ENCODE peak calls at places on chromosomes 11 and 22, in ten cellular contexts. W is H9; Z is CD8-positive, alpha-beta T cell; M is upper lobe of left lung; N is AG10803; O is endodermal cell; A is stomach; T is LNCaP clone FGC; I is fibroblast of lung; F is left ventricle myocardium inferior. U is an unnamed sample.

GRCh38 chr22:48057116-48057835 is 1294.8 kb downstream of the TBC1D22A start:
- DNase-seq in W (no peak), Z (no peak), M (no peak), N (no peak), O (peak), A (no peak), T (no peak), I (no peak), F (no peak), U (no peak)

GRCh38 chr11:128757886-128758612 is 64.2 kb downstream of the FLI1 start:
- DNase-seq in W (no peak), Z (no peak), M (no peak), N (no peak), O (no peak), A (no peak), T (no peak), I (no peak), F (no peak), U (no peak)

GRCh38 chr11:71251761-71252433 is 480 bp downstream of the SHANK2 start:
- DNase-seq in W (peak), Z (no peak), M (peak), N (no peak), O (peak), A (peak), T (no peak), I (no peak), F (no peak), U (peak)

GRCh38 chr11:65362966-65363365 is 8.4 kb downstream of the TIGD3 start:
- DNase-seq in W (no peak), Z (no peak), M (no peak), N (no peak), O (no peak), A (no peak), T (no peak), I (no peak), F (no peak), U (no peak)

GRCh38 chr22:47605441-47605840 is 843.0 kb downstream of the TBC1D22A start:
- DNase-seq in W (no peak), Z (no peak), M (no peak), N (no peak), O (peak), A (peak), T (peak), I (no peak), F (no peak), U (no peak)

GRCh38 chr11:34149786-34150185 is 44.4 kb downstream of the NAT10 start:
- DNase-seq in W (peak), Z (no peak), M (no peak), N (peak), O (peak), A (no peak), T (no peak), I (no peak), F (no peak), U (no peak)

GRCh38 chr11:127205688-127206217 is 205.2 kb upstream of the KIRREL3 start:
- DNase-seq in W (no peak), Z (no peak), M (no peak), N (no peak), O (no peak), A (no peak), T (no peak), I (no peak), F (no peak), U (no peak)

GRCh38 chr11:9206496-9206895 is 58.7 kb downstream of the DENND5A start:
- DNase-seq in W (no peak), Z (no peak), M (no peak), N (peak), O (no peak), A (no peak), T (no peak), I (peak), F (no peak), U (no peak)

GRCh38 chr22:37498289-37498909 is 12.2 kb upstream of the MFNG start:
- DNase-seq in W (peak), Z (peak), M (peak), N (no peak), O (peak), A (peak), T (no peak), I (no peak), F (no peak), U (peak)

GRCh38 chr11:100404907-100405306 is 282.2 kb upstream of the ARHGAP42 start:
- DNase-seq in W (peak), Z (no peak), M (no peak), N (no peak), O (peak), A (no peak), T (no peak), I (no peak), F (no peak), U (no peak)

GRCh38 chr22:42856179-42856864 is 751 bp downstream of the ARFGAP3 start:
- DNase-seq in W (no peak), Z (peak), M (peak), N (peak), O (no peak), A (peak), T (no peak), I (peak), F (peak), U (peak)

GRCh38 chr11:111299111-111300026 is 1.0 kb downstream of the POU2AF3 start:
- DNase-seq in W (peak), Z (no peak), M (peak), N (peak), O (peak), A (peak), T (no peak), I (peak), F (peak), U (peak)

GRCh38 chr22:44330727-44331660 is 18.2 kb upstream of the SHISAL1 start:
- DNase-seq in W (peak), Z (no peak), M (no peak), N (no peak), O (peak), A (no peak), T (no peak), I (no peak), F (no peak), U (no peak)

GRCh38 chr11:75031224-75031753 is 42.6 kb downstream of the NEU3 start:
- DNase-seq in W (peak), Z (no peak), M (peak), N (peak), O (no peak), A (no peak), T (no peak), I (peak), F (no peak), U (no peak)

GRCh38 chr22:31080164-31080847 is 812 bp upstream of the SMTN start:
- DNase-seq in W (no peak), Z (no peak), M (no peak), N (no peak), O (no peak), A (no peak), T (no peak), I (no peak), F (no peak), U (no peak)

GRCh38 chr11:112173152-112173551 is 2.2 kb upstream of the BCO2 start:
- DNase-seq in W (no peak), Z (no peak), M (peak), N (peak), O (no peak), A (no peak), T (no peak), I (no peak), F (no peak), U (no peak)

GRCh38 chr22:19800306-19800705 is 39.7 kb downstream of the TBX1 start:
- DNase-seq in W (no peak), Z (no peak), M (no peak), N (no peak), O (no peak), A (no peak), T (no peak), I (no peak), F (no peak), U (no peak)

GRCh38 chr11:78363018-78363619 is 54.5 kb downstream of the GAB2 start:
- DNase-seq in W (no peak), Z (no peak), M (no peak), N (no peak), O (no peak), A (no peak), T (no peak), I (no peak), F (no peak), U (no peak)

GRCh38 chr22:50112151-50113118 is 22.6 kb downstream of the MOV10L1 start:
- DNase-seq in W (no peak), Z (no peak), M (no peak), N (peak), O (no peak), A (no peak), T (no peak), I (peak), F (no peak), U (no peak)

GRCh38 chr11:72712168-72712721 is 38.0 kb upstream of the PDE2A start:
- DNase-seq in W (no peak), Z (no peak), M (peak), N (no peak), O (no peak), A (no peak), T (no peak), I (peak), F (peak), U (peak)

GRCh38 chr11:27304514-27304913 is 58.5 kb downstream of the CCDC34 start:
- DNase-seq in W (peak), Z (no peak), M (no peak), N (no peak), O (peak), A (no peak), T (no peak), I (no peak), F (no peak), U (no peak)

GRCh38 chr11:73201249-73201648 is 16.8 kb upstream of the P2RY2 start:
- DNase-seq in W (no peak), Z (no peak), M (peak), N (peak), O (peak), A (no peak), T (no peak), I (no peak), F (no peak), U (no peak)

GRCh38 chr11:124740277-124740882 is 638 bp downstream of the NRGN start:
- DNase-seq in W (peak), Z (peak), M (peak), N (no peak), O (peak), A (no peak), T (no peak), I (peak), F (peak), U (no peak)

GRCh38 chr11:2534131-2534956 is 89.5 kb downstream of the KCNQ1 start:
- DNase-seq in W (peak), Z (no peak), M (no peak), N (no peak), O (no peak), A (no peak), T (no peak), I (peak), F (peak), U (peak)

GRCh38 chr11:106415510-106415909 is 338.0 kb downstream of the AASDHPPT start:
- DNase-seq in W (no peak), Z (no peak), M (no peak), N (no peak), O (no peak), A (no peak), T (no peak), I (no peak), F (no peak), U (no peak)

GRCh38 chr11:15127341-15127740 is 12.6 kb downstream of the INSC start:
- DNase-seq in W (no peak), Z (no peak), M (no peak), N (peak), O (no peak), A (no peak), T (no peak), I (peak), F (no peak), U (no peak)

GRCh38 chr22:46033256-46034200 is 56.6 kb upstream of the WNT7B start:
- DNase-seq in W (no peak), Z (no peak), M (peak), N (peak), O (peak), A (no peak), T (no peak), I (peak), F (no peak), U (peak)

GRCh38 chr22:50625131-50625567 is 2.8 kb downstream of the ARSA start:
- DNase-seq in W (no peak), Z (no peak), M (no peak), N (no peak), O (no peak), A (no peak), T (no peak), I (no peak), F (no peak), U (peak)

GRCh38 chr11:122772945-122773344 is 65.4 kb upstream of the CRTAM start:
- DNase-seq in W (no peak), Z (no peak), M (no peak), N (no peak), O (no peak), A (no peak), T (no peak), I (peak), F (no peak), U (no peak)

DNA sequence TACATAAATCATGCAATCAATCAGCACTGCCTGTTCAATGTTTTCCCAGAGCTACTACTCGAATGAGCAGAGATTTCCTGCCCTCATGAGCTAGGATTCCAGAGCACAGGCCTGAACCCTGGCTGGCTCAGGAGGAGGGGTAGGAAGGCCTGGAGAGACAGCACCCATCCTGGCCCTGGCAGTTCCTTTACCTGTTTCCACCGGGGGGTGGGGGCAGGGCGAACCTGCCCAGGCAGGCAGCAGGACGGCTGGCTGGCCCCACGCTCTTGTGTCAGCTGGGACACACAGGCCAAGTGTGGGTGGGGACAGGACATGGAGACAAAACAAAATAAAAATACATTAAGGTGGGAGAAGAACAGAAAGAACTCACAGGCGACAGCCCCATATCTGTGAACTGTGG is 109.8 kb upstream of the BID start:
- DNase-seq in W (no peak), Z (no peak), M (no peak), N (no peak), O (no peak), A (no peak), T (no peak), I (no peak), F (peak), U (no peak)
- TF ChIP-seq CTCF in W (no peak), Z (no peak), M (no peak), N (no peak), O (no peak), A (no peak), T (no peak), I (no peak), F (no peak), U (no peak)

GRCh38 chr22:27112273-27112672 is 454.9 kb downstream of the MIAT start:
- DNase-seq in W (no peak), Z (no peak), M (no peak), N (no peak), O (no peak), A (no peak), T (no peak), I (no peak), F (no peak), U (no peak)

GRCh38 chr22:27114186-27114585 is 456.8 kb downstream of the MIAT start:
- DNase-seq in W (no peak), Z (no peak), M (no peak), N (no peak), O (no peak), A (no peak), T (no peak), I (no peak), F (no peak), U (no peak)

GRCh38 chr22:27113211-27114030 is 456.0 kb downstream of the MIAT start:
- DNase-seq in W (no peak), Z (no peak), M (peak), N (peak), O (no peak), A (peak), T (no peak), I (peak), F (peak), U (peak)

GRCh38 chr22:27110985-27111451 is 453.6 kb downstream of the MIAT start:
- DNase-seq in W (peak), Z (no peak), M (no peak), N (peak), O (peak), A (no peak), T (no peak), I (peak), F (no peak), U (peak)

DNA sequence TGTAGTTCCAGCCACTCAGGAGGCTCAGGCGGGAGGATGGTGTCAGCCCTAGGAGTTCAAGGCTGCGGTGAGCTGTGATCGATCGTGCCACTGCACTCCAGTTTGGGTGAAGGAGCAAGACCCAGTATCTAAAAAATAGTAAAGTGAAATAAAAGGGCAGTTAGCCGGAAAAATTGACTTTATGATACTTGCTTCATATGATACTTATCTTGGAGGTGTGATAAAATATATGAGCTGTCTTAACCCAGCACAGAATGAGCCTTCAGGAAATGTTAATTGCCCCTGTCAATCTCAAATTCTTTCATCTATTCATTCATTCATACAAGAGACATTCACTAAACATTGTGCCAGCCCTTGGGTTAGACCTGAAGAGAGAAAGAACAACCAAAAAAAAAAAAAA is 454.4 kb downstream of the MIAT start:
- DNase-seq in W (no peak), Z (no peak), M (no peak), N (no peak), O (no peak), A (no peak), T (no peak), I (peak), F (no peak), U (no peak)
- TF ChIP-seq CTCF in W (no peak), Z (no peak), M (no peak), N (no peak), O (no peak), A (no peak), T (no peak), I (no peak), F (no peak), U (no peak)

GRCh38 chr11:408154-409007 is 6.4 kb downstream of the SIGIRR start:
- DNase-seq in W (no peak), Z (no peak), M (no peak), N (no peak), O (no peak), A (no peak), T (no peak), I (no peak), F (no peak), U (peak)

GRCh38 chr11:405976-406795 is 8.6 kb downstream of the SIGIRR start:
- DNase-seq in W (no peak), Z (no peak), M (no peak), N (no peak), O (no peak), A (no peak), T (no peak), I (no peak), F (no peak), U (peak)

GRCh38 chr11:405323-405975 is 9.3 kb downstream of the SIGIRR start:
- DNase-seq in W (no peak), Z (no peak), M (no peak), N (no peak), O (no peak), A (peak), T (no peak), I (no peak), F (peak), U (peak)

GRCh38 chr11:407651-408080 is 7.1 kb downstream of the SIGIRR start:
- DNase-seq in W (no peak), Z (no peak), M (no peak), N (no peak), O (no peak), A (no peak), T (no peak), I (no peak), F (no peak), U (no peak)

DNA sequence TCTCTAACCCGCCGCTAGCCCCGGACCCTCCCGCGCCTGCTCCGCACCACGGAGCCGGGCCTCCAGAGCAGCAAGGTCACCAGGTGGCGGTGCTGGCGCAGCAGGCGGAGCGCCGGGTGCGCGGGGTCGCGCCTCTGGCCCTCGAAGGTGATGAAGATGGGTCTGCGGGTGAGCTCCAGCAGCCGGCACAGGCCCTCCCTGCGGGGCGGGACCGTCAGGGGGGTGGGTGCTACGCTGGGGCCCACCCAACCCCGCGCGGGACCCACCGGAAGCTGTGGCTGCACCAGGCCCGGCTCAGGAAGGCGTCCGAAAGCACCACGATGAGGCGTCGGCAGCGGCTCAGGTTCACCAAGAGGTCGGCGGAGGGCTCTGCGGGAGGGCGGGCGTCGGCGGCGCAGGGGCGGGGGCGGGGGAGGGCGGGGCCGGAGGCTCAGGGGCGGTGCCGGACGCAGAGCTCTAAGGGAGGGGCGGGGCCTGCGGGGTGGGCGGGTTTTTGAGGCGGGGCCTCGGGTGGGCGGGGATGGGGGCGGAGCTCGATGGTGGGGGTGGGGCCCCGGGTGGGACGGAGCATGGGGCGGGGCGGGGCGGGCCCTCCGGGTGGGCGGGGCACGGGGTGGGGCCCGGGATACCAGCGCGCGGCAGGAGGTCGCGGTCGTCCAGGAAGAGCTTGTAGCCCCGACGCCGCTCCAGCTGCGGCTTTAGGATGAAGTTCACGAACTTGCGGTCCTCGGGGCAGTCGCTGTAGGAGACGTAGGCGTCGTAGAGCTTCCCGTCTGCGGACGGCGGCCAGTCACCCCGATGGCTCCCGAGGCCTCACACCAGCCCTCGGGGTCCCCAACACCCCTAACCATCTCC is 7.8 kb downstream of the SIGIRR start:
- DNase-seq in W (peak), Z (peak), M (peak), N (peak), O (peak), A (peak), T (no peak), I (peak), F (peak), U (peak)
- TF ChIP-seq CTCF in W (peak), Z (no peak), M (no peak), N (no peak), O (peak), A (no peak), T (no peak), I (no peak), F (peak), U (no peak)

GRCh38 chr11:95373241-95373640 is 142.2 kb upstream of the SESN3 start:
- DNase-seq in W (no peak), Z (no peak), M (no peak), N (no peak), O (no peak), A (no peak), T (no peak), I (no peak), F (no peak), U (no peak)
- TF ChIP-seq CTCF in W (no peak), Z (no peak), M (no peak), N (no peak), O (no peak), A (no peak), T (no peak), I (no peak), F (no peak), U (no peak)

DNA sequence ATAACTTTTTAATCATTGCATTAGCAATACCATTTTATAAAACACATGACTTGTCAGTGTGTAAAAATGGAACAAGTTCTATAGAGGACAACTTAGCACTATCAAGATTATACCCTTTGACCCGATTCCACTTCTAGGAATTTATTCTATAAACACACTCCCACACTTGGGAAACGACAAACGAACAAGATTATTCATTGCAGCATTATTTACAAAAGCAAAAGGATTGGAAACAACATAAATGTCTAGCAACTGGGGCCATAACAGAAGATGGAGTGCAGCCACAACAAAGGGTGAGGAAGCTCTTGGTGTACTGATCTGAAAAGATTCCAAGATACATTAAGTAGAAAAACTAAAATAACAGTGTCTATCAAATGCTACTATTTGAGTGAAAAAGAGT is 2.3 kb upstream of the IRAG1 start:
- DNase-seq in W (no peak), Z (no peak), M (no peak), N (no peak), O (no peak), A (no peak), T (no peak), I (no peak), F (no peak), U (no peak)
- TF ChIP-seq CTCF in W (no peak), Z (no peak), M (no peak), N (no peak), O (no peak), A (no peak), T (no peak), I (no peak), F (no peak), U (no peak)